ENCODE peak calls at places on chromosome X, in ten cellular contexts. T, W, R, P, M, C, Z, H, X and B are unnamed samples.

GRCh38 chrX:149871940-149872339 is 9.0 kb upstream of the MAGEA8 start:
- DNase-seq in Z (no peak), T (no peak), C (peak; percentile 32), X (peak; percentile 13), M (no peak), H (no peak), W (peak; percentile 65), P (no peak), R (no peak), B (no peak)

GRCh38 chrX:115030635-115031034 is 13.2 kb upstream of the IL13RA2 start:
- DNase-seq in W (no peak), T (no peak), C (peak; percentile 46), R (no peak), M (no peak), Z (no peak), H (no peak), P (no peak), X (no peak), B (no peak)

GRCh38 chrX:42248226-42248625 is 324.9 kb upstream of the CASK start:
- DNase-seq in Z (no peak), R (no peak), M (no peak), T (no peak), H (no peak), C (no peak), P (no peak), W (no peak), X (no peak), B (no peak)

GRCh38 chrX:48956728-48957414 is 536 bp downstream of the OTUD5 start:
- DNase-seq in R (no peak), T (no peak), W (peak; percentile 42), X (no peak), P (no peak), C (peak; percentile 47), Z (no peak), M (no peak), H (peak; percentile 87), B (peak; percentile 57)

GRCh38 chrX:119996069-119996468 is 52.5 kb upstream of the NKAP start:
- DNase-seq in M (no peak), R (no peak), Z (no peak), P (no peak), H (no peak), W (no peak), X (no peak), C (no peak), T (no peak), B (no peak)

GRCh38 chrX:40154229-40154852 is 56.6 kb upstream of the BCOR start:
- DNase-seq in C (no peak), X (no peak), W (peak; percentile 32), P (no peak), Z (no peak), T (peak; percentile 71), M (no peak), R (peak; percentile 53), H (peak; percentile 38), B (peak; percentile 60)

GRCh38 chrX:9279271-9279596 is 185.6 kb upstream of the TBL1X start:
- DNase-seq in W (no peak), H (no peak), P (no peak), R (no peak), C (no peak), X (no peak), Z (no peak), M (no peak), T (no peak), B (no peak)

GRCh38 chrX:150324035-150324728 is 38.9 kb upstream of the MAMLD1 start:
- DNase-seq in H (no peak), Z (no peak), X (no peak), M (no peak), C (no peak), P (no peak), W (no peak), T (no peak), R (peak; percentile 30), B (no peak)

GRCh38 chrX:67545772-67546495 is 2.1 kb downstream of the AR start:
- DNase-seq in R (no peak), C (no peak), P (no peak), M (no peak), H (peak; percentile 87), W (no peak), T (peak; percentile 71), X (no peak), Z (peak; percentile 60), B (peak; percentile 60)

GRCh38 chrX:17078031-17078730 is 131.7 kb downstream of the REPS2 start:
- DNase-seq in C (no peak), Z (no peak), P (no peak), R (no peak), T (no peak), W (no peak), X (no peak), H (no peak), M (no peak), B (no peak)

GRCh38 chrX:82816001-82816400 is 692.1 kb upstream of the POU3F4 start:
- DNase-seq in P (no peak), C (no peak), X (no peak), R (no peak), W (no peak), Z (no peak), M (no peak), H (no peak), T (no peak), B (no peak)
- H3K27ac ChIP-seq in P (no peak overlapping the region), C (no peak overlapping the region), X (no peak overlapping the region), R (no peak overlapping the region), W (no peak overlapping the region), Z (no peak overlapping the region), M (no peak overlapping the region), H (no peak overlapping the region), T (no peak overlapping the region), B (no peak overlapping the region)

GRCh38 chrX:121831601-121832000 is 784.2 kb downstream of the GLUD2 start:
- DNase-seq in X (no peak), H (no peak), P (no peak), Z (no peak), W (no peak), C (no peak), T (no peak), R (no peak), M (no peak), B (no peak)

GRCh38 chrX:121832446-121832845 is 785.0 kb downstream of the GLUD2 start:
- DNase-seq in P (no peak), T (no peak), H (no peak), Z (no peak), R (no peak), X (no peak), C (no peak), W (no peak), M (no peak), B (no peak)

DNA sequence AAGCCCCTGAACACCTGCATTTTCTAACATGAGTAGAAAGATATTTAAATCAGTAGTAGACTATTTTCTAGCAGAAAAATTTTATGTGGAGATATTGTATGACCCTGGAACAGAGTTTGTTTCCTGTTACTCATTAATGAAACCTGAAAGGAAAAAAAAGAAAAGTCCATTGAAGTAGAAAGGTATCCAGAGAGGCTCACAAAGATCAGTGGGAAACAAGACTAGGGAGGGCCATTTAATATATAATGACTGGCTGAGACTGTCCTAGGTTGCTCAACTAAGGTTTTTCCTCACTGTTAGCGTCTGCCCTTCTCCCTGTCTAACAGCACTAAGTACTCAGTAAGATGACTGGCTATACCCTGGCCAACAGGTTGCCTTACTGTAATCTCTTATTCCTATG is 788.6 kb downstream of the GLUD2 start:
- DNase-seq in Z (no peak), X (no peak), H (no peak), M (no peak), T (no peak), C (no peak), R (no peak), W (no peak), P (no peak), B (no peak)
- TF ChIP-seq EP300 in Z (no peak), X (no peak), H (no peak), M (no peak), T (no peak), C (no peak), R (no peak), W (no peak), P (no peak), B (no peak)

GRCh38 chrX:13855689-13856425 is 39.0 kb upstream of the GPM6B start:
- DNase-seq in H (no peak), W (no peak), P (no peak), C (no peak), T (no peak), R (no peak), M (no peak), Z (no peak), X (no peak), B (no peak)

GRCh38 chrX:13857804-13858203 is 40.9 kb upstream of the GPM6B start:
- DNase-seq in R (no peak), Z (no peak), X (no peak), H (no peak), M (no peak), P (no peak), T (no peak), C (no peak), W (no peak), B (no peak)

GRCh38 chrX:13851996-13852695 is 35.3 kb upstream of the GPM6B start:
- DNase-seq in Z (no peak), T (no peak), P (no peak), C (no peak), X (no peak), M (no peak), H (no peak), W (no peak), R (no peak), B (no peak)
- TF ChIP-seq CTCF in Z (no peak), T (no peak), P (no peak), C (no peak), X (peak; percentile 44), M (no peak), H (no peak), W (no peak), R (no peak), B (no peak)

DNA sequence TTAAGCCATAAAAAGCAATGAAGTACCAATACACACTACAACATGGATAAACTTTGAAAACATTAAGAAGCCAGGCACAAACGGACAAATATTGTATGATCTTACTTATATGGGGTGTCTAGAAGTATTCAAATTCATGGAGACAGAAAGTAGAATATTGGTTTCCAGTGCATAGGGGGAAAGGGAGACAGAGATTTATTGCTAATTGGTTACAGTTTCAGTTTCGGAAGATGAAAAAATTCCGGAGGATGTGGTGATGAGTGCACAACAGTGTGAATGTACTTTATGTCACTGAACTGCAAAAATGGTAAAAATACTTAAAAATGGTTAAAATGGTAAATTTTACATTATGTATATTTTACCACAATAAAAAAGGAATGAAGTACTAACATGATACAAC is 5.1 kb upstream of the PRDX4 start:
- DNase-seq in T (no peak), M (no peak), H (no peak), C (no peak), R (no peak), Z (no peak), W (no peak), X (peak; percentile 42), P (no peak), B (no peak)
- H3K27ac ChIP-seq in T (no peak overlapping the region), M (no peak overlapping the region), H (no peak overlapping the region), C (no peak overlapping the region), R (no peak overlapping the region), Z (no peak overlapping the region), W (no peak overlapping the region), X (peak overlapping the region; percentile 25), P (no peak overlapping the region), B (no peak overlapping the region)

GRCh38 chrX:76657499-76657898 is 230.0 kb downstream of the MAGEE1 start:
- DNase-seq in X (no peak), R (no peak), Z (no peak), W (no peak), H (no peak), T (no peak), C (no peak), P (no peak), M (no peak), B (no peak)
- TF ChIP-seq EP300 in X (no peak), R (no peak), Z (no peak), W (no peak), H (no peak), T (no peak), C (no peak), P (no peak), M (no peak), B (no peak)

GRCh38 chrX:76127341-76127740 is 45.5 kb upstream of the PBDC1 start:
- DNase-seq in C (no peak), Z (no peak), W (no peak), M (no peak), P (no peak), X (no peak), R (no peak), H (no peak), T (no peak), B (no peak)
- TF ChIP-seq CTCF in C (no peak), Z (no peak), W (no peak), M (no peak), P (no peak), X (no peak), R (no peak), H (no peak), T (no peak), B (no peak)